ENCODE peak calls at places on chromosomes 5 and 9, in nine cellular contexts. N, T, P, C, R, O, E, Q and D are unnamed samples.

GRCh38 chr5:171387970-171388815 is 544 bp downstream of the NPM1 start:
- DNase-seq in N (peak), T (peak), P (peak), C (peak), R (peak), O (peak), E (peak), Q (peak), D (peak)

GRCh38 chr5:89289604-89290003 is 406.6 kb upstream of the MEF2C start:
- DNase-seq in N (no peak), T (no peak), P (no peak), C (no peak), R (no peak), O (no peak), E (no peak), Q (no peak), D (no peak)

GRCh38 chr9:6414291-6414690 is 1.3 kb downstream of the UHRF2 start:
- DNase-seq in N (no peak), T (no peak), P (no peak), C (no peak), R (no peak), O (no peak), E (no peak), Q (no peak), D (no peak)

GRCh38 chr5:80797428-80798024 is 142.7 kb upstream of the DHFR start:
- DNase-seq in N (no peak), T (no peak), P (no peak), C (no peak), R (no peak), O (no peak), E (no peak), Q (no peak), D (no peak)

GRCh38 chr5:115842089-115842881 is 550 bp downstream of the AP3S1 start:
- DNase-seq in N (no peak), T (no peak), P (peak), C (no peak), R (peak), O (no peak), E (no peak), Q (peak), D (no peak)

GRCh38 chr5:1788828-1789227 is 10.8 kb downstream of the MRPL36 start:
- DNase-seq in N (peak), T (no peak), P (peak), C (peak), R (no peak), O (no peak), E (no peak), Q (no peak), D (no peak)

GRCh38 chr9:134936762-134937555 is 19.2 kb upstream of the FCN1 start:
- DNase-seq in N (no peak), T (peak), P (no peak), C (no peak), R (no peak), O (no peak), E (no peak), Q (no peak), D (no peak)

GRCh38 chr5:34538026-34538672 is 118.0 kb upstream of the RAI14 start:
- DNase-seq in N (no peak), T (no peak), P (no peak), C (no peak), R (no peak), O (no peak), E (no peak), Q (no peak), D (peak)

GRCh38 chr9:23826120-23826629 is at the start of gene ELAVL2:
- DNase-seq in N (peak), T (peak), P (no peak), C (peak), R (peak), O (peak), E (peak), Q (peak), D (peak)

GRCh38 chr5:52989781-52990530 is 804 bp downstream of the ITGA2 start:
- DNase-seq in N (peak), T (peak), P (no peak), C (peak), R (peak), O (no peak), E (peak), Q (peak), D (peak)

GRCh38 chr9:72675586-72675985 is 154.2 kb downstream of the TMC1 start:
- DNase-seq in N (no peak), T (no peak), P (no peak), C (no peak), R (no peak), O (no peak), E (no peak), Q (no peak), D (no peak)

GRCh38 chr9:124343533-124344290 is 71.5 kb downstream of the PSMB7 start:
- DNase-seq in N (no peak), T (no peak), P (no peak), C (no peak), R (no peak), O (no peak), E (no peak), Q (no peak), D (no peak)

GRCh38 chr9:129459550-129460322 is 161.2 kb downstream of the C9orf50 start:
- DNase-seq in N (peak), T (peak), P (no peak), C (no peak), R (no peak), O (no peak), E (no peak), Q (no peak), D (no peak)

GRCh38 chr5:141413540-141414069 is 818 bp downstream of the PCDHGA10 start:
- DNase-seq in N (peak), T (no peak), P (no peak), C (no peak), R (no peak), O (no peak), E (no peak), Q (no peak), D (no peak)

GRCh38 chr9:88652876-88653275 is 117.9 kb downstream of the NXNL2 start:
- DNase-seq in N (no peak), T (no peak), P (no peak), C (no peak), R (no peak), O (no peak), E (no peak), Q (no peak), D (no peak)

GRCh38 chr5:33363537-33363936 is 77.2 kb upstream of the TARS1 start:
- DNase-seq in N (no peak), T (no peak), P (no peak), C (no peak), R (no peak), O (no peak), E (no peak), Q (no peak), D (no peak)

GRCh38 chr9:120327322-120327721 is 252.6 kb downstream of the CDK5RAP2 start:
- DNase-seq in N (no peak), T (no peak), P (no peak), C (no peak), R (no peak), O (no peak), E (no peak), Q (no peak), D (no peak)

GRCh38 chr9:98045234-98046160 is 11.0 kb upstream of the NANS start:
- DNase-seq in N (no peak), T (no peak), P (peak), C (no peak), R (no peak), O (no peak), E (no peak), Q (no peak), D (no peak)

GRCh38 chr9:108953983-108954574 is 19.9 kb downstream of the ABITRAM start:
- DNase-seq in N (no peak), T (no peak), P (peak), C (no peak), R (peak), O (no peak), E (no peak), Q (peak), D (no peak)

GRCh38 chr5:176837707-176838115 is 27.4 kb downstream of the UNC5A start:
- DNase-seq in N (peak), T (peak), P (peak), C (no peak), R (no peak), O (peak), E (peak), Q (peak), D (peak)

GRCh38 chr9:85208666-85209065 is 533.1 kb downstream of the AGTPBP1 start:
- DNase-seq in N (no peak), T (no peak), P (no peak), C (no peak), R (no peak), O (no peak), E (no peak), Q (no peak), D (no peak)

GRCh38 chr9:102362463-102363138 is 624.2 kb upstream of the GRIN3A start:
- DNase-seq in N (no peak), T (no peak), P (no peak), C (no peak), R (no peak), O (no peak), E (no peak), Q (no peak), D (no peak)

GRCh38 chr5:19193631-19194030 is 794.4 kb downstream of the CDH18 start:
- DNase-seq in N (no peak), T (no peak), P (no peak), C (no peak), R (no peak), O (no peak), E (no peak), Q (no peak), D (no peak)

GRCh38 chr5:96330532-96331140 is 102.4 kb downstream of the PCSK1 start:
- DNase-seq in N (no peak), T (no peak), P (no peak), C (no peak), R (no peak), O (no peak), E (no peak), Q (no peak), D (no peak)

GRCh38 chr9:112325127-112325526 is 8.3 kb downstream of the PTBP3 start:
- DNase-seq in N (no peak), T (no peak), P (no peak), C (no peak), R (no peak), O (no peak), E (no peak), Q (no peak), D (no peak)

GRCh38 chr9:90065001-90065400 is 460.2 kb downstream of the GADD45G start:
- DNase-seq in N (no peak), T (no peak), P (no peak), C (no peak), R (no peak), O (no peak), E (no peak), Q (no peak), D (no peak)

GRCh38 chr9:3900673-3901318 is 375.0 kb upstream of the RFX3 start:
- DNase-seq in N (no peak), T (no peak), P (no peak), C (no peak), R (no peak), O (no peak), E (no peak), Q (no peak), D (no peak)

GRCh38 chr9:3865373-3865772 is 339.6 kb upstream of the RFX3 start:
- DNase-seq in N (no peak), T (no peak), P (no peak), C (no peak), R (no peak), O (no peak), E (no peak), Q (no peak), D (no peak)

GRCh38 chr5:102809033-102809432 is 53.9 kb downstream of the PAM start:
- DNase-seq in N (no peak), T (no peak), P (no peak), C (no peak), R (no peak), O (no peak), E (no peak), Q (no peak), D (no peak)

GRCh38 chr9:18438951-18439350 is 35.0 kb upstream of the ADAMTSL1 start:
- DNase-seq in N (no peak), T (no peak), P (no peak), C (no peak), R (no peak), O (no peak), E (no peak), Q (no peak), D (no peak)

GRCh38 chr5:78908173-78908901 is 76.8 kb downstream of the ARSB start:
- DNase-seq in N (no peak), T (peak), P (no peak), C (no peak), R (peak), O (peak), E (no peak), Q (no peak), D (peak)

GRCh38 chr5:178577376-178577839 is 12.8 kb downstream of the COL23A1 start:
- DNase-seq in N (no peak), T (no peak), P (no peak), C (no peak), R (no peak), O (no peak), E (no peak), Q (no peak), D (no peak)

DNA sequence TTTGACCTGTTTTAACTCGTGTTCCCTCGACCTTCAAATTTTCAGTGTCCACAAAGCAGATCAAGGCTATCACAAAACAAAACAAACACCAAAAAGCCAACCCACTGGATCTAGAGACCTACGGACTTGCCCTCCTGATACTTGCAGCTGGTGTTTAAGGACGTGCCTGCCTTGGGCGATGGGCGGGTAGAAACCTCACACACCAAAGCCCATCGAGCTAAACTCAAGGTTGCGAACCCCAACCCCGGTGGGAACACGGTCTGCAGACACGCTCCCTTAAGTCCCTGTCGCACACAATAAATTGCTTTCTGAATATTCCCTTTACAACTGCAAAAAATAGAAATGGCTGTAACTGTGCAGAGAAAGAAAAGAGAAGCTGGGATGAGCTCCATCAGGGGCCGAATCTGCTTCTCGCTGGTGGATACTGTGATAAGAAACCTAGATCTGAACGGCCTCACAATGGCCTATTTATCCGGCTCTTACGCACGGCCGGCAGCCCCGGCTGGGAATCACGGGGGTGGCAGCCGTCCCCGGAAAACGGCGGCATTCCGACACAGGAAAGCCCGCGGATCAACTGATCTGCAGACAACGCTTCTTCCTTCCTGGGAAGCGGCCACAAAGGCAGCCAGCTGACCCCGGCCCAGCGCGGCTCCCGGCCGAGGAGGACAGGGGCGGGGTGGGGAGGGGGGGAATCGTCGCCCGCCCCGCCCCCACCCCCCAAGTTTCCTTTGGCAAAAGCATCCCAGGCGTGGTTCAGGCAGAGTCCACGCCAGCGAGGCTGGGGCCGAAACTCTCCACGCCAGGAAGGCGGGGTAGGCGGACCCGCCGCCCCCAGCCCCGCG is 247.4 kb upstream of the ANKRD55 start:
- DNase-seq in N (peak), T (peak), P (peak), C (peak), R (peak), O (peak), E (peak), Q (no peak), D (peak)
- TF ChIP-seq EP300 in N (no peak), T (no peak), P (peak), C (no peak), R (no peak), O (peak), E (no peak), Q (no peak), D (no peak)

DNA sequence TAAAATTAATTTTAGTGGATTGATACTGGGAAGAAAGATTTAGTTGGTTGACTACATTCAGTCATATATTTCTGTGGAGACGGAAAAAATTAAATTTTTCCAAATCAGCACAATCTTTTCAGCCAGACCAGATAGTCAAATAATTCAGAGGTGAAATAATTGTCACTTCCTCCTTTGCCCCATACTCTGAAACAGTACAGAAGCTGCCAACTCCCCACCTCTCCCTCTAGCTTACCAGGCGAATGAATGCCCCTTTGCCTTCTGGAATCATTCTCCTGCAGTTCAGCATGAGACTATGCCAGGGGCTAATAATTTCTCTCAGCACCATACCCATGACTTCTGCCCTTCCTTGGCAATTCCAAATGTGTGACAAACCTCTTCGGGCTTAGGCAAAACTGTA is 43.5 kb downstream of the EBF1 start:
- DNase-seq in N (no peak), T (no peak), P (no peak), C (no peak), R (no peak), O (no peak), E (no peak), Q (no peak), D (no peak)
- H3K4me3 ChIP-seq in N (no peak), T (no peak), P (no peak), C (no peak), R (no peak), O (no peak), E (no peak), Q (no peak), D (no peak)

GRCh38 chr5:134552301-134552700 is 26.8 kb downstream of the JADE2 start:
- DNase-seq in N (no peak), T (no peak), P (no peak), C (no peak), R (no peak), O (no peak), E (peak), Q (no peak), D (peak)
- TF ChIP-seq EP300 in N (peak), T (no peak), P (no peak), C (no peak), R (no peak), O (no peak), E (no peak), Q (no peak), D (no peak)

GRCh38 chr5:156819967-156820581 is 30.0 kb upstream of the PPP1R2B start:
- DNase-seq in N (no peak), T (peak), P (no peak), C (no peak), R (no peak), O (no peak), E (no peak), Q (no peak), D (no peak)
- H3K4me3 ChIP-seq in N (no peak), T (no peak), P (no peak), C (no peak), R (no peak), O (no peak), E (no peak), Q (no peak), D (no peak)

GRCh38 chr5:132010645-132011560 is 555 bp downstream of the ACSL6 start:
- DNase-seq in N (peak), T (peak), P (no peak), C (peak), R (no peak), O (no peak), E (no peak), Q (no peak), D (peak)
- TF ChIP-seq EP300 in N (no peak), T (no peak), P (no peak), C (no peak), R (no peak), O (no peak), E (no peak), Q (no peak), D (no peak)

DNA sequence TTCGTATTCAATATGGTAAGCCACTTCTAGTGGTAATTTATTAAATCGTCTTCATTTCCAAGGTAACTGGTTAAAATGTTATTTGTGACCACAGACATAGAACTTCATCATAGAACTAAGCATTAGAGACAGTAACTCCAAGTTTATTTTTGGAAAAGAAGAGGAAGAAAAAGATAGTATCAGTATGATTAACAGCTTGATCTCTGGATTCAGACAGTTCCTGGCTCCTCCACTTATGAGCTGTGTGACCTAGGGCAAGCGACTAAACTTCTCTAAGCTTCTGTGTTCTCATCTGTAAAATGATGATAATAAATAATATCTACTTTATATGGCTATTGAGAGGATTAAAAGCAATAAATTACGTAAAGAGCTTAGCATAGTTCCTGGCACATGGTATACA is 29.8 kb upstream of the TNPO1 start:
- DNase-seq in N (no peak), T (no peak), P (no peak), C (no peak), R (no peak), O (no peak), E (no peak), Q (no peak), D (no peak)
- H3K4me3 ChIP-seq in N (no peak), T (no peak), P (no peak), C (no peak), R (no peak), O (no peak), E (no peak), Q (no peak), D (no peak)

GRCh38 chr5:124692324-124692723 is 54.1 kb downstream of the ZNF608 start:
- DNase-seq in N (no peak), T (no peak), P (no peak), C (no peak), R (no peak), O (no peak), E (no peak), Q (no peak), D (no peak)
- TF ChIP-seq EP300 in N (no peak), T (no peak), P (no peak), C (no peak), R (no peak), O (no peak), E (no peak), Q (no peak), D (no peak)

DNA sequence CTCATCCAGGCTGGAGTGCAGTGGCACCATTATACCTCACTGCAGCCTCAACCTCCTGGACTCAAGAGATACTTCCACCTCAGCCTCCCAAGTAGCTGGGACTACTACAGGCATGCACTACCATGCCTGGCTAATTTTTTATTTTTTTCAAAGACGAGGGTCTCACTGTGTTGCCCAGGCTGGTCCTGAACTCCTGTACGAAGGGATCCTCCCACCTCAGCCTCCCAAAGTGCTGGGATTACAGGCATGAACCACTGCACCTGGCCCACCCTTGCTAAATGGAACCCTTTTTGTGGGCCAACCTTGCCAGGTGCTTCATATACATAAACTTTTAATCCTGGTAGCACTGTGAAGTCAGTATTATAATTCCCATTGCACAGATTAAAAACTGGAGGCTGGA is 1.0 kb downstream of the GRHPR start:
- DNase-seq in N (no peak), T (no peak), P (no peak), C (no peak), R (no peak), O (no peak), E (no peak), Q (no peak), D (no peak)
- H3K4me3 ChIP-seq in N (peak), T (peak), P (peak), C (peak), R (peak), O (peak), E (peak), Q (peak), D (peak)

DNA sequence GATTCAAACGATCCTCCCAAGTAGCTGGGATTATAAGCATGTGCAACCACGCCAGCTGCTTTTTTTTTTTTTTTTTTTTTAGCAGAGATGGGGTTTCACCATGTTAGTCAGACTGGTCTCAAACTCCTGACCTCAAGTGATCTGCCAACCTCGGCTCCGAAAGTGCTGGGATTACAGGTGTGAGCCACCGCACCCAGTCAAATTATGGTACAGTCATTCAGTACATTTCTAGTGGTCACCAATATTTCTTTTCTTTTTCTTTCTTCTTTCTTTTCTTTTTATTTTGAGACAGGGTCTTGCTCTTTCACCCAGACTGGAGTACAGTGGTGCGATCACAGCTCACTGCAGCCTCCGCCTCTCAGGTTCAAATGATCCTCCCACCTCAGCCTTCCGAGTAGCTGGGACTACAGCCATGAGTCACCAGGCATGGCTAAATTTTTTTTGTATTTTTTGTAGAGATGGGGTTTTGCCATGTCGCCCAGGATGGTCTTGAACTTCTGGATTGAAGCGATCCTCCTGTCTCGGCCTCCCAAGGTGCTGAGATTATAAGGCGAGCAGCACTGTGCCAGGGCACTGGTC is 25.4 kb upstream of the DCP2 start:
- DNase-seq in N (no peak), T (no peak), P (no peak), C (no peak), R (no peak), O (no peak), E (no peak), Q (no peak), D (no peak)
- TF ChIP-seq EP300 in N (no peak), T (no peak), P (no peak), C (no peak), R (no peak), O (no peak), E (no peak), Q (no peak), D (no peak)